ENCODE peak calls at places on chromosomes 2 and 18, in six cellular contexts. T, D, I, V, A and W are unnamed samples.

GRCh38 chr2:39730685-39731302 is 48.3 kb downstream of the THUMPD2 start:
- DNase-seq in V (no peak), I (peak; percentile 54), D (no peak), A (peak; percentile 37), T (peak; percentile 24), W (no peak)

GRCh38 chr2:108538000-108538625 is 3.8 kb downstream of the LIMS1 start:
- DNase-seq in T (no peak), D (no peak), A (no peak), I (no peak), V (no peak), W (peak; percentile 72)

GRCh38 chr2:197873293-197873701 is 68.9 kb downstream of the PLCL1 start:
- DNase-seq in D (no peak), A (peak; percentile 80), T (peak; percentile 76), V (peak; percentile 26), I (no peak), W (no peak)

GRCh38 chr2:46363535-46364170 is 66.4 kb downstream of the EPAS1 start:
- DNase-seq in A (peak; percentile 61), T (peak; percentile 69), V (no peak), I (peak; percentile 52), D (no peak), W (no peak)

GRCh38 chr2:71452565-71452964 is 796 bp upstream of the DYSF start:
- DNase-seq in T (peak; percentile 87), A (peak; percentile 71), D (no peak), I (peak; percentile 70), V (peak; percentile 35), W (peak; percentile 77)

GRCh38 chr2:41409328-41409727 is 638.5 kb upstream of the PKDCC start:
- DNase-seq in V (no peak), I (peak; percentile 7), A (no peak), D (no peak), T (no peak), W (no peak)

GRCh38 chr2:85468704-85469349 is 50.3 kb downstream of the SH2D6 start:
- DNase-seq in I (no peak), T (no peak), D (peak; percentile 83), A (peak; percentile 15), V (peak; percentile 70), W (peak; percentile 34)

GRCh38 chr18:76806301-76806700 is 16.1 kb upstream of the ZNF236 start:
- DNase-seq in V (no peak), T (no peak), A (no peak), I (no peak), D (no peak), W (peak; percentile 94)

GRCh38 chr2:150528861-150529801 is 41.7 kb upstream of the RND3 start:
- DNase-seq in I (peak; percentile 48), T (peak; percentile 60), D (no peak), A (peak; percentile 92), V (peak; percentile 73), W (peak; percentile 97)

GRCh38 chr2:236720974-236721600 is 151.5 kb downstream of the ACKR3 start:
- DNase-seq in V (no peak), D (no peak), A (no peak), I (no peak), T (no peak), W (peak; percentile 46)

GRCh38 chr2:35503738-35504160 is 851.8 kb upstream of the CRIM1 start:
- DNase-seq in D (no peak), I (no peak), T (peak; percentile 77), V (no peak), A (peak; percentile 69), W (peak; percentile 46)

GRCh38 chr18:59660976-59661743 is 36.1 kb downstream of the CCBE1 start:
- DNase-seq in A (peak; percentile 56), I (no peak), D (no peak), V (no peak), T (no peak), W (peak; percentile 40)

GRCh38 chr2:197258580-197258979 is 52.0 kb downstream of the ANKRD44 start:
- DNase-seq in V (no peak), I (peak; percentile 29), D (no peak), T (no peak), A (no peak), W (no peak)

GRCh38 chr2:128901572-128902391 is 583.1 kb upstream of the HS6ST1 start:
- DNase-seq in T (no peak), I (no peak), A (no peak), D (no peak), V (no peak), W (no peak)

GRCh38 chr2:71685073-71685848 is 231.9 kb downstream of the DYSF start:
- DNase-seq in A (no peak), T (no peak), D (no peak), V (no peak), I (no peak), W (no peak)

GRCh38 chr2:53077413-53077812 is 690.2 kb upstream of the CHAC2 start:
- DNase-seq in V (no peak), I (no peak), T (no peak), D (no peak), A (no peak), W (no peak)

GRCh38 chr2:218896501-218897393 is 16.1 kb downstream of the WNT10A start:
- DNase-seq in V (peak; percentile 72), T (peak; percentile 30), A (peak; percentile 63), I (peak; percentile 77), D (peak; percentile 50), W (peak; percentile 76)

GRCh38 chr18:13513015-13513414 is 213.3 kb downstream of the FAM210A start:
- DNase-seq in A (no peak), D (no peak), V (no peak), I (no peak), T (no peak), W (no peak)

GRCh38 chr2:30706534-30707303 is 100.5 kb downstream of the CAPN13 start:
- DNase-seq in D (peak; percentile 84), A (peak; percentile 51), V (no peak), T (peak; percentile 58), I (peak; percentile 82), W (peak; percentile 28)

GRCh38 chr2:237818066-237818473 is 19.5 kb downstream of the RBM44 start:
- DNase-seq in D (no peak), T (peak; percentile 15), A (peak; percentile 78), V (peak; percentile 19), I (no peak), W (peak; percentile 85)

GRCh38 chr2:111209045-111209514 is 88.4 kb downstream of the BCL2L11 start:
- DNase-seq in V (peak; percentile 81), D (no peak), T (peak; percentile 73), I (peak; percentile 31), A (peak; percentile 65), W (peak; percentile 34)

GRCh38 chr2:157473585-157473984 is 29.7 kb upstream of the CYTIP start:
- DNase-seq in T (no peak), D (no peak), V (no peak), A (peak; percentile 26), I (no peak), W (peak; percentile 44)

GRCh38 chr18:25168011-25168410 is 184.0 kb downstream of the ZNF521 start:
- DNase-seq in T (no peak), I (no peak), V (no peak), D (no peak), A (no peak), W (no peak)